ENCODE peak calls at places on chromosomes 16 and 17, in five cellular contexts. P is substantia nigra, V is ovary, W is tibial nerve, M is SK-N-SH. U is an unnamed sample.

GRCh38 chr16:81265658-81266451 is 27.4 kb downstream of the BCO1 start:
- DNase-seq in P (peak; percentile 71), V (peak; percentile 89), W (peak; percentile 66), M (no peak), U (no peak)

GRCh38 chr16:82852388-82852998 is 225.7 kb downstream of the CDH13 start:
- DNase-seq in P (no peak), V (no peak), W (no peak), M (no peak), U (no peak)

GRCh38 chr16:48123104-48123788 is 32.5 kb downstream of the ABCC12 start:
- DNase-seq in P (no peak), V (no peak), W (no peak), M (no peak), U (no peak)

GRCh38 chr17:66675991-66676371 is 158.9 kb upstream of the CACNG5 start:
- DNase-seq in P (peak; percentile 6), V (no peak), W (peak; percentile 54), M (no peak), U (no peak)

GRCh38 chr17:43562679-43563146 is 16.6 kb upstream of the ETV4 start:
- DNase-seq in P (no peak), V (peak; percentile 26), W (no peak), M (no peak), U (no peak)

GRCh38 chr17:20925091-20925490 is 117.7 kb downstream of the USP22 start:
- DNase-seq in P (no peak), V (no peak), W (no peak), M (no peak), U (no peak)

GRCh38 chr17:82416264-82416663 is 1.9 kb upstream of the HEXD start:
- DNase-seq in P (no peak), V (no peak), W (no peak), M (no peak), U (no peak)

GRCh38 chr17:54947396-54947795 is 21.1 kb downstream of the COX11 start:
- DNase-seq in P (no peak), V (no peak), W (no peak), M (no peak), U (no peak)

GRCh38 chr17:60916043-60916442 is 238.4 kb downstream of the BCAS3 start:
- DNase-seq in P (no peak), V (no peak), W (no peak), M (no peak), U (no peak)

GRCh38 chr16:22325598-22326368 is 28.6 kb downstream of the POLR3E start:
- DNase-seq in P (no peak), V (no peak), W (no peak), M (no peak), U (peak; percentile 1)

GRCh38 chr16:22327446-22327775 is 30.2 kb downstream of the POLR3E start:
- DNase-seq in P (no peak), V (no peak), W (no peak), M (no peak), U (no peak)

GRCh38 chr16:22328081-22328725 is 31.0 kb downstream of the POLR3E start:
- DNase-seq in P (no peak), V (no peak), W (no peak), M (no peak), U (no peak)

GRCh38 chr16:22326369-22326652 is 29.1 kb downstream of the POLR3E start:
- DNase-seq in P (no peak), V (no peak), W (no peak), M (no peak), U (no peak)

DNA sequence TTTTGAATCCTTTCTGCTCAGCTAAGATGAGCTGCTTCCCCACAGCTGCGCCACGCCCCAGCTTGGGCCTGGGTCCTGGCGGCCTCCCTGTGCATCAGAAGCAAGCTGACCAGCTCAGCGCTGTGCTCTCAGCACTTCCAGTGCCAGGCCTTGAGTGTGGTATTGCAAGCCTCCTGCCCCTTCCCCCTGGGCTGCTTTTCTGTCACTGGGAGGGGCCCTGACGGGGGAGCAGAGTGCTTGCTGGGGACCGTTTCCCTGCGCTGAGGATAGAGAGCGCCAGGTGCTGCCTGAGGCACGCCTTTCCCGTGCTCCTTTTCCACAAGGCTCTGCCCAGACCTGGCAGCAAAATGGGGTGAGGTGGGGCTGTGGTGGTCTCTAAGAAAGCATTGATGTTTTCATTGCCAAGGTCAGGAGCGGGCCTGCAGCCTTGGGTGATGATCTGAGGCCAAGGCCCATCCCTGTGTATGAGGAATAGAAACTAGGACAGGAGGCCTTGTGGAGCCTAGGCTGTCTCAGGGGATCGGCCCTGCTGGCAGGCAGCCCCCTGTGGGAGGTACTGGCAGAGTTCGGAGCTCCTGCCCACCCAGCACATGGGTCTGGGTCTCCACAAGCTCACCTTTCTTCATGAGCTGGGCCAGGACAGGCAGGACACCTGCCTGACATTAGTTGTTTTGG is 29.7 kb downstream of the POLR3E start:
- DNase-seq in P (no peak), V (no peak), W (no peak), M (no peak), U (no peak)
- H3K27ac ChIP-seq in P (no peak overlapping the region), V (no peak overlapping the region), W (no peak overlapping the region), M (no peak overlapping the region), U (no peak overlapping the region)

GRCh38 chr17:77735341-77736206 is 222.9 kb upstream of the TNRC6C start:
- DNase-seq in P (peak; percentile 42), V (peak; percentile 33), W (no peak), M (peak; percentile 82), U (peak; percentile 1)
- H3K27ac ChIP-seq in P (peak overlapping the region; percentile 75), V (no peak overlapping the region), W (peak overlapping the region; percentile 84), M (peak overlapping the region; percentile 93), U (no peak overlapping the region)

GRCh38 chr16:66895999-66896398 is 15.7 kb downstream of the PDP2 start:
- DNase-seq in P (no peak), V (no peak), W (no peak), M (no peak), U (no peak)

GRCh38 chr16:66898933-66899309 is 18.6 kb downstream of the PDP2 start:
- DNase-seq in P (no peak), V (no peak), W (no peak), M (no peak), U (no peak)

GRCh38 chr16:66899945-66900688 is 18.6 kb downstream of the CDH16 start:
- DNase-seq in P (no peak), V (peak; percentile 94), W (peak; percentile 82), M (peak; percentile 81), U (no peak)

GRCh38 chr16:66899310-66899944 is 19.1 kb downstream of the PDP2 start:
- DNase-seq in P (no peak), V (peak; percentile 47), W (no peak), M (peak; percentile 18), U (no peak)

DNA sequence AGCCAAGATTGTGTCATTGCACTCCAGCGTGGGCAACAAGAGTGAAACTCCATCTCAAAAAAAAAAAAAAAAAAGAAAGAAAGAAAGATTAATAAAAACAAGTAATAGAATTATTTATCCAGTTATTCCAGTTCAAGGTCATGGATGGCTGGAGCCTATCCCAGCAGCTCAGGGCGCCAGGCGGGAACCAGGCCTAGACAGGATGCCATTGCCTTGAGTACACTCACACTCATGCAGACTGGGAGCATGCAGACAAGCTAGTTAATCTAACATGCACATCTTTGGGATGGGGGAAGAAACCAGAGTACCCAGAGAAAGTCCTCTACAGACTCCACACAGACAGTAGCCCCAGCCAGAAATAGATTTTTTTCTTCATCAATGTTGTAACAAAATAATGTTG is 17.9 kb downstream of the PDP2 start:
- DNase-seq in P (no peak), V (peak; percentile 82), W (no peak), M (no peak), U (no peak)
- H3K27ac ChIP-seq in P (no peak overlapping the region), V (no peak overlapping the region), W (peak overlapping the region; percentile 85), M (no peak overlapping the region), U (no peak overlapping the region)

DNA sequence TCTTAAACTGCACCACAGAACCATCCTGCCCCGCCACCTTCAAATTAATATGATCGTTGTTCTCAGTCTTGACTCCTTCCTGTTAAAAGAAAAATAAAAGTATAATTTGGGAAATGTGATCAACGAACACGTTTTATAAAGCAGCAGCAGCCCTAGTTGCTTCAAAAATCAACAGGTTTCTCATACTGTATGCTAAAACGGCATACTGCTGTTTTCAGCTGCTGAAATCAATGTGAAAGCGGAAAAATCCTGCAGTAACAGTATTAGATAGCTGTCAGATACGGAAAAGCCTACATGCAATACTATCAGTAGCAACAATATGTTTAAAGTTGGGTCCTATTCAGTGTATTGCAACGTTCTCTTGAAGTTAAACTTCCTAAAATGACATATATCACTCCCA is 1.6 kb downstream of the SUMO2 start:
- DNase-seq in P (no peak), V (no peak), W (no peak), M (no peak), U (no peak)
- H3K27ac ChIP-seq in P (no peak overlapping the region), V (no peak overlapping the region), W (peak overlapping the region; percentile 97), M (no peak overlapping the region), U (peak overlapping the region; percentile 95)

GRCh38 chr17:31373150-31374082 is 18.1 kb upstream of the RAB11FIP4 start:
- DNase-seq in P (no peak), V (no peak), W (peak; percentile 45), M (no peak), U (peak; percentile 30)
- H3K27ac ChIP-seq in P (no peak overlapping the region), V (no peak overlapping the region), W (no peak overlapping the region), M (no peak overlapping the region), U (no peak overlapping the region)

GRCh38 chr16:85005278-85006069 is 5.9 kb downstream of the ZDHHC7 start:
- DNase-seq in P (no peak), V (peak; percentile 67), W (peak; percentile 67), M (no peak), U (no peak)
- H3K27ac ChIP-seq in P (no peak overlapping the region), V (peak overlapping the region; percentile 67), W (peak overlapping the region; percentile 87), M (peak overlapping the region; percentile 62), U (no peak overlapping the region)

DNA sequence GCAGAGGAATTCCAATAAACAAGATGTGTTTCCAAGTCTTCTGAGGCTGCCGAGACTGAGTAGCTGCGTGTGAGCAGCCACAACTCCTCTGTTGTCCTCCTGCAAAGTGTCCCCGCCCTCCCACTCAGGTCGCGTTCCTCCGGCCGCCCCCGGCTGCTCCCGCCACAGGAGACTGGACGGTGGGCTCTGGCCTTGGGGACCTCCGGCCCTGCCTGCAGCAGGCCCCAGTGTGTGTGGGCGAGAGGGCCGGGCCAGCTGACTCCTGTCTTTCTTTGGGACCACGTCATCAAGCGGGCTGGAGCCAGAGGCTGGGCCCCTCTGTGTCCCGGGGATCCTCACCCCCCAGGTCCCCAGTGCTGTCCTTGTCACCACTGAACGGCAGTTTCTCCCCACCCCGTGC is 175.3 kb downstream of the NPIPB11 start:
- DNase-seq in P (no peak), V (no peak), W (peak; percentile 4), M (no peak), U (no peak)
- H3K27ac ChIP-seq in P (no peak overlapping the region), V (peak overlapping the region; percentile 22), W (peak overlapping the region; percentile 20), M (no peak overlapping the region), U (no peak overlapping the region)

DNA sequence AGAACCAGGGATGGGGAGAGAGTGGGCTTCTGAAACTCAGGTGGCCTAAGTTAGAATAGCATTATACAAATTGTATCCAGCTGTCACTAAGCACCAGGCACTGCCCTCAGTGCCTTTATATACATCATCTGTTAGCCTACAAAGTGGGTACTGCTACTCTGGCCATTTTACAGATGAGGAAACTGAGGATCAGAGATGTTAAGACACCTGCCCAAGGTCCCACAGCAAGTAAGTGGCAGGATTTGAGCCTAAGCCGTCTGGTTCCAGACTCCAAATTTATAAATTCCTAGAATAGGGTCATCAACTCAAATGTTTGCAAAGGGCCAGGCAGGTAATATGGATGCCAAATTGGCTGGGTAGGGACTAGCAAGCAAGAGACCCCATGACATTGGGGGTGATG is 2.3 kb downstream of the ORAI3 start:
- DNase-seq in P (no peak), V (no peak), W (no peak), M (no peak), U (no peak)
- H3K27ac ChIP-seq in P (no peak overlapping the region), V (no peak overlapping the region), W (peak overlapping the region; percentile 97), M (no peak overlapping the region), U (no peak overlapping the region)

GRCh38 chr17:48012151-48012520 is 25.5 kb downstream of the COPZ2 start:
- DNase-seq in P (peak; percentile 12), V (no peak), W (no peak), M (peak; percentile 95), U (peak; percentile 85)
- H3K27ac ChIP-seq in P (no peak overlapping the region), V (no peak overlapping the region), W (no peak overlapping the region), M (peak overlapping the region; percentile 100), U (no peak overlapping the region)

U was measured in DND-41.